ENCODE peak calls at places on chromosomes 2 and 18, in eight cellular contexts. D is Peyer's patch; A is CD8-positive, alpha-beta memory T cell; C is mammary epithelial cell; R is prostate gland; K is tibial nerve; T is DND-41; Y is body of pancreas. Q is an unnamed sample.

GRCh38 chr2:47003641-47004427 is 88.2 kb upstream of the MCFD2 start:
- DNase-seq in R (no peak), C (no peak), D (no peak), K (no peak), Y (no peak), A (no peak), T (no peak), Q (no peak)

GRCh38 chr2:158297606-158298005 is 158.9 kb downstream of the CCDC148 start:
- DNase-seq in C (peak; percentile 83), A (no peak), K (no peak), T (no peak), D (no peak), R (no peak), Y (no peak), Q (no peak)

GRCh38 chr2:241686322-241686648 is 330 bp downstream of the DTYMK start:
- DNase-seq in T (no peak), K (no peak), R (no peak), Y (no peak), C (no peak), A (no peak), D (no peak), Q (no peak)

GRCh38 chr2:98020992-98021713 is 25.4 kb upstream of the TMEM131 start:
- DNase-seq in A (no peak), D (no peak), Y (no peak), C (no peak), R (no peak), K (no peak), T (no peak), Q (no peak)

GRCh38 chr2:162524849-162525248 is 180.9 kb downstream of the GCA start:
- DNase-seq in K (no peak), T (no peak), D (no peak), Y (no peak), A (no peak), C (no peak), R (no peak), Q (no peak)

GRCh38 chr2:163338270-163338669 is 397.5 kb downstream of the FIGN start:
- DNase-seq in K (no peak), A (no peak), T (no peak), D (no peak), C (no peak), R (no peak), Y (no peak), Q (no peak)

GRCh38 chr2:134253804-134254203 is at the start of gene MGAT5:
- DNase-seq in K (no peak), T (no peak), C (no peak), D (peak; percentile 74), A (no peak), Y (peak; percentile 87), R (peak; percentile 56), Q (no peak)

GRCh38 chr18:3305354-3305762 is 43.4 kb downstream of the MYL12B start:
- DNase-seq in T (no peak), D (peak; percentile 66), Y (peak; percentile 14), C (peak; percentile 98), K (no peak), R (peak; percentile 66), A (peak; percentile 18), Q (no peak)

GRCh38 chr2:95262896-95263542 is 11.2 kb upstream of the PROM2 start:
- DNase-seq in R (no peak), K (no peak), C (peak; percentile 24), T (no peak), D (no peak), A (no peak), Y (no peak), Q (no peak)

GRCh38 chr2:216408426-216409315 is 3.6 kb upstream of the SMARCAL1 start:
- DNase-seq in T (no peak), D (no peak), A (no peak), C (no peak), K (no peak), R (no peak), Y (no peak), Q (no peak)

GRCh38 chr2:113896791-113897190 is 6.9 kb downstream of the ACTR3 start:
- DNase-seq in A (no peak), C (no peak), K (no peak), T (no peak), Y (no peak), D (no peak), R (no peak), Q (no peak)

GRCh38 chr2:113894156-113894743 is 4.4 kb downstream of the ACTR3 start:
- DNase-seq in Y (peak; percentile 52), C (peak; percentile 80), D (no peak), K (no peak), T (no peak), A (no peak), R (peak; percentile 35), Q (no peak)

GRCh38 chr2:113895819-113896563 is 6.1 kb downstream of the ACTR3 start:
- DNase-seq in K (no peak), R (no peak), Y (no peak), D (no peak), T (no peak), A (no peak), C (no peak), Q (no peak)

GRCh38 chr2:113892004-113892740 is 2.3 kb downstream of the ACTR3 start:
- DNase-seq in C (no peak), Y (no peak), K (no peak), T (no peak), D (no peak), A (no peak), R (no peak), Q (no peak)

DNA sequence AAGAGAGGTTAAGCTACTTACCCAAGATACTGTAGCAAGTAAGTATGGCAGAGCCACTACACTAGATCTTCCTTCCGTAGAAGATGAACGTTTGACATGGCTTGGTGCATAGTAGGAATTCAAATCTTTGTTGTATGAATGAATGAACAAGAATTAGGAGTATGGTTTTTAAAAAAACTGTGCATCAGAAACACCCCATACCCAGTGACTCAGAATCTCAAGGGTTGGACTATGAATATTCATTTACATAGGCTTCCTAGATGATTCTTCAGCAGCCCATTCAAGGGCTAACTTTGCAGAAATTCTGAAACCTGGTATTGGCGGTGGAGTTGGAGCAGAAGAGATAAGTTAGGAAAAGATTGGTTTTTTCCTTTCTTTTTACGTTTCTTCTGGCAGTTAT is 5.4 kb downstream of the ACTR3 start:
- DNase-seq in T (no peak), R (no peak), Y (no peak), D (no peak), K (no peak), A (no peak), C (no peak), Q (no peak)
- H3K4me1 ChIP-seq in T (peaks cover 56% of the 10 kb centered on the region), R (peaks cover 7% of the 10 kb centered on the region), Y (peaks cover 79% of the 10 kb centered on the region), D (peaks cover 4% of the 10 kb centered on the region), K (no peaks in the 10 kb centered on the region), A (peaks cover 86% of the 10 kb centered on the region), C (peaks cover 46% of the 10 kb centered on the region), Q (peaks cover 6% of the 10 kb centered on the region)

DNA sequence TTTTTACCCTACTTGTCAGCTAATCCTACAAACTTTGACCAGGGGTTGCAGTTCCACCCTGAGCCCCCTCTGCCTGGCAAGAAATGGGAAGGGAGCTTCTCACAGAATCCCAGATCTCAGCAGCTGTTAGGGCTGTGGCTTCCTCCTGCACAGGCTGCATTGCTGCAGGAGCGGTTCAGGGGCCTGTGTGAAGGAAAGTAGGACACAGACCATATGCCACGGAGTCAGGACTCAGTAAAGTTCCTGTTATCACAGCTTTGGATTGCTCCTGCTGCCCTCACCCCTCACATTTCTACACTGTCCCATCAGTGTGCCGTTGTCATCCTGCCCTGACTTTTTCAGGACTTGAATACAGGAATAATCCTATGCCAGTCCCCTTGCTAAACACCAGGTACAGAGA is 62.8 kb upstream of the SP3 start:
- DNase-seq in T (no peak), Y (no peak), R (no peak), K (no peak), C (no peak), D (no peak), A (no peak), Q (peak; percentile 48)
- H3K27ac ChIP-seq in T (no peak overlapping the region), Y (no peak overlapping the region), R (no peak overlapping the region), K (no peak overlapping the region), C (no peak overlapping the region), D (no peak overlapping the region), A (no peak overlapping the region), Q (no peak overlapping the region)

DNA sequence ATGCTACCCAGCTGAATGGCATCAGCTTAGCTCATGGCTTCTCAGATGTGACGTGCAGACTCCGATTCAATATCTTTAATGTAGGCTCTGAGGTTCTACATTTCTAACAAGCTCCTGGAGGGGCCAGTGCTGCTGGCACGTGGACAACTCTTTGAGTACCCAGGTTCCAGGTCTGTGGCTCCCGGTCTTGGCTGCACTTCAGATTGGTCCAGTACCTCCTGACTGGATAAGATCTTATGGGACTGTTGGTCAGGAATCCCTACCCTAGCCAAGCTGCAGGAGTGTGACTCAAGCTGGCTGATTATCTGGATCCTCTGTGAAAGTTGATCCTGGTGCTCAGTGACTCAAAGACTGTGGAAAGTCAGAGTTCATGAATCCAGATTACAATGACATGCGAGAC is 222.1 kb downstream of the ANKRD30B start:
- DNase-seq in K (no peak), D (no peak), R (no peak), T (no peak), Y (no peak), C (peak; percentile 21), A (no peak), Q (no peak)
- H3K9me3 ChIP-seq in K (no peaks in the 10 kb centered on the region), D (no peaks in the 10 kb centered on the region), R (no peaks in the 10 kb centered on the region), T (no peaks in the 10 kb centered on the region), Y (no peaks in the 10 kb centered on the region), C (peaks cover 14% of the 10 kb centered on the region), A (no peaks in the 10 kb centered on the region), Q (no peaks in the 10 kb centered on the region)

GRCh38 chr2:127096280-127096679 is 10.7 kb downstream of the BIN1 start:
- DNase-seq in T (no peak), D (no peak), K (no peak), A (no peak), Y (no peak), C (no peak), R (no peak), Q (no peak)

GRCh38 chr2:127098711-127099110 is 8.2 kb downstream of the BIN1 start:
- DNase-seq in A (no peak), D (no peak), C (no peak), R (no peak), Y (no peak), K (no peak), T (no peak), Q (peak; percentile 38)

GRCh38 chr2:127097471-127097765 is 9.5 kb downstream of the BIN1 start:
- DNase-seq in Y (no peak), K (no peak), T (no peak), C (no peak), R (no peak), D (no peak), A (no peak), Q (no peak)

GRCh38 chr2:127096718-127097470 is 10.1 kb downstream of the BIN1 start:
- DNase-seq in Y (no peak), A (no peak), C (no peak), D (no peak), K (no peak), T (no peak), R (no peak), Q (peak; percentile 46)

DNA sequence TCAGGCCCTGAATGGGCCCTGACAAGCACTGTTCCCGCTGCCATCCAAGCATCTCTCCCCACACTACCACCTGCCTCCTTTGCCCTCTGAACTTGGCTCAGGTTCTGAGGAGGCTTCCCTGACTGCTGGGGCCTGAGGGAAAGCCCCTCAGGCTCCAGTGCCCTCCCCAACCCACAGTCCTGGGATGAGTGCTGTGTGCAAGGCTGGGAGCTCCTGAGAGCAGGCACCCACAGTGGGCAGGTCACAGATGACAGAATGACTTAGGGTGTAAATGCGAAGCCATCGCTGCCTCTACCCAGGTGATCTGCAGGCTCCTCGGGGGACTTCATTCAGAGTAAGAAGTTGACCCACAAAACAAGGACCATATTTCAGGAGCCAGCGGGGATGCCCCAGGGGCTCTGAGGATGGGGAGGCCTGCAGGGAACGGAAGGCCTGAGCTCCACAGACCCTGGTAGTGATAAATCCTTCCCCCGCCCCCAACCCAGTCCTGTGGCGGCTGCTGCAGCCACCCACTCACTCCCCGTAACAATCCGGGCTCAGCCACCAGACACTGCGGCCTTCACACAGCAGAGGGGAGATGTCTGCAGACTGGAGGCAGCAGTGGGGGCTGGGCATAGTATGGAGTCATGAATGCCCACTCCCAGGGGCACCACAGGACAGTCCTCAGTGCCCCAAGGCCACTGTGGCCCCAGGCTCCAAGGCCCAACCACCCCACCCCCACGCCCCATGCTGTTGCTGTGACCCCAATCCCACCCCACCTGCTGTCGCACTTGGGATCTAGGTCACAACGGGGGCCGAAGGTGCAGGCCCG is 8.9 kb downstream of the BIN1 start:
- DNase-seq in Y (no peak), A (no peak), C (no peak), R (no peak), K (no peak), T (no peak), D (no peak), Q (peak; percentile 8)
- H3K4me1 ChIP-seq in Y (peaks cover 28% of the 10 kb centered on the region), A (no peaks in the 10 kb centered on the region), C (peaks cover 7% of the 10 kb centered on the region), R (peaks cover 14% of the 10 kb centered on the region), K (peaks cover 2% of the 10 kb centered on the region), T (no peaks in the 10 kb centered on the region), D (no peaks in the 10 kb centered on the region), Q (no peaks in the 10 kb centered on the region)

Q was measured in right cardiac atrium.